ENCODE peak calls at places on chromosomes 3 and 15, in four cellular contexts. One of them, this sample, is unnamed.

GRCh38 chr15:27601239-27601942 is 497.7 kb downstream of the OCA2 start:
- DNase-seq in AG20443: no peak
- DNase-seq in stimulated activated CD4-positive, alpha-beta T cell treated with anti-CD3 and anti-CD28 coated beads, Interleukin-2, amount 100 ng/mL, for 24 hours: no peak
- DNase-seq in renal cortical epithelial cell: no peak
- DNase-seq in this sample: no peak

GRCh38 chr15:78434134-78434533 is 3.9 kb upstream of the IREB2 start:
- DNase-seq in stimulated activated CD4-positive, alpha-beta T cell treated with anti-CD3 and anti-CD28 coated beads, Interleukin-2, amount 100 ng/mL, for 24 hours: no peak
- DNase-seq in AG20443: no peak
- DNase-seq in renal cortical epithelial cell: no peak
- DNase-seq in this sample: no peak

GRCh38 chr3:3170998-3171397 is 8.5 kb downstream of the CRBN start:
- DNase-seq in stimulated activated CD4-positive, alpha-beta T cell treated with anti-CD3 and anti-CD28 coated beads, Interleukin-2, amount 100 ng/mL, for 24 hours: no peak
- DNase-seq in AG20443: peak
- DNase-seq in renal cortical epithelial cell: peak
- DNase-seq in this sample: no peak

GRCh38 chr3:195583831-195584542 is at the start of gene APOD:
- DNase-seq in stimulated activated CD4-positive, alpha-beta T cell treated with anti-CD3 and anti-CD28 coated beads, Interleukin-2, amount 100 ng/mL, for 24 hours: no peak
- DNase-seq in AG20443: peak
- DNase-seq in renal cortical epithelial cell: no peak
- DNase-seq in this sample: no peak

GRCh38 chr15:79967331-79968182 is 3.4 kb downstream of the BCL2A1 start:
- DNase-seq in renal cortical epithelial cell: no peak
- DNase-seq in AG20443: no peak
- DNase-seq in stimulated activated CD4-positive, alpha-beta T cell treated with anti-CD3 and anti-CD28 coated beads, Interleukin-2, amount 100 ng/mL, for 24 hours: peak
- DNase-seq in this sample: no peak

GRCh38 chr15:72229076-72229946 is 1.7 kb downstream of the PKM start:
- DNase-seq in stimulated activated CD4-positive, alpha-beta T cell treated with anti-CD3 and anti-CD28 coated beads, Interleukin-2, amount 100 ng/mL, for 24 hours: peak
- DNase-seq in renal cortical epithelial cell: no peak
- DNase-seq in AG20443: no peak
- DNase-seq in this sample: peak

GRCh38 chr3:23888617-23889228 is 28.1 kb downstream of the NKIRAS1 start:
- DNase-seq in stimulated activated CD4-positive, alpha-beta T cell treated with anti-CD3 and anti-CD28 coated beads, Interleukin-2, amount 100 ng/mL, for 24 hours: no peak
- DNase-seq in AG20443: peak
- DNase-seq in renal cortical epithelial cell: peak
- DNase-seq in this sample: no peak

GRCh38 chr3:38203690-38204089 is 38.4 kb downstream of the OXSR1 start:
- DNase-seq in renal cortical epithelial cell: no peak
- DNase-seq in AG20443: no peak
- DNase-seq in stimulated activated CD4-positive, alpha-beta T cell treated with anti-CD3 and anti-CD28 coated beads, Interleukin-2, amount 100 ng/mL, for 24 hours: no peak
- DNase-seq in this sample: no peak

GRCh38 chr15:57133127-57133968 is 214.9 kb downstream of the TCF12 start:
- DNase-seq in stimulated activated CD4-positive, alpha-beta T cell treated with anti-CD3 and anti-CD28 coated beads, Interleukin-2, amount 100 ng/mL, for 24 hours: no peak
- DNase-seq in renal cortical epithelial cell: peak
- DNase-seq in AG20443: peak
- DNase-seq in this sample: no peak

GRCh38 chr15:90004252-90004651 is 3.1 kb downstream of the ZNF710 start:
- DNase-seq in renal cortical epithelial cell: no peak
- DNase-seq in AG20443: peak
- DNase-seq in stimulated activated CD4-positive, alpha-beta T cell treated with anti-CD3 and anti-CD28 coated beads, Interleukin-2, amount 100 ng/mL, for 24 hours: no peak
- DNase-seq in this sample: no peak

GRCh38 chr3:31543375-31543774 is 10.7 kb downstream of the STT3B start:
- DNase-seq in stimulated activated CD4-positive, alpha-beta T cell treated with anti-CD3 and anti-CD28 coated beads, Interleukin-2, amount 100 ng/mL, for 24 hours: no peak
- DNase-seq in AG20443: no peak
- DNase-seq in renal cortical epithelial cell: no peak
- DNase-seq in this sample: no peak

GRCh38 chr3:143247007-143247563 is 127.5 kb downstream of the CHST2 start:
- DNase-seq in AG20443: no peak
- DNase-seq in stimulated activated CD4-positive, alpha-beta T cell treated with anti-CD3 and anti-CD28 coated beads, Interleukin-2, amount 100 ng/mL, for 24 hours: no peak
- DNase-seq in renal cortical epithelial cell: no peak
- DNase-seq in this sample: no peak

GRCh38 chr3:164620423-164620822 is 457.9 kb downstream of the SI start:
- DNase-seq in AG20443: no peak
- DNase-seq in renal cortical epithelial cell: no peak
- DNase-seq in stimulated activated CD4-positive, alpha-beta T cell treated with anti-CD3 and anti-CD28 coated beads, Interleukin-2, amount 100 ng/mL, for 24 hours: no peak
- DNase-seq in this sample: no peak

GRCh38 chr15:59301527-59301926 is 71.1 kb downstream of the MYO1E start:
- DNase-seq in stimulated activated CD4-positive, alpha-beta T cell treated with anti-CD3 and anti-CD28 coated beads, Interleukin-2, amount 100 ng/mL, for 24 hours: no peak
- DNase-seq in AG20443: no peak
- DNase-seq in renal cortical epithelial cell: no peak
- DNase-seq in this sample: no peak

GRCh38 chr15:41464889-41465580 is 28.6 kb upstream of the ITPKA start:
- DNase-seq in renal cortical epithelial cell: no peak
- DNase-seq in stimulated activated CD4-positive, alpha-beta T cell treated with anti-CD3 and anti-CD28 coated beads, Interleukin-2, amount 100 ng/mL, for 24 hours: no peak
- DNase-seq in AG20443: no peak
- DNase-seq in this sample: no peak

GRCh38 chr15:41506796-41507341 is 6.8 kb downstream of the LTK start:
- DNase-seq in renal cortical epithelial cell: no peak
- DNase-seq in AG20443: no peak
- DNase-seq in stimulated activated CD4-positive, alpha-beta T cell treated with anti-CD3 and anti-CD28 coated beads, Interleukin-2, amount 100 ng/mL, for 24 hours: no peak
- DNase-seq in this sample: no peak

GRCh38 chr3:61248496-61248895 is 2.8 kb downstream of the FHIT start:
- DNase-seq in stimulated activated CD4-positive, alpha-beta T cell treated with anti-CD3 and anti-CD28 coated beads, Interleukin-2, amount 100 ng/mL, for 24 hours: no peak
- DNase-seq in AG20443: no peak
- DNase-seq in renal cortical epithelial cell: no peak
- DNase-seq in this sample: no peak

GRCh38 chr3:154904328-154904727 is 175.8 kb upstream of the MME start:
- DNase-seq in AG20443: peak
- DNase-seq in renal cortical epithelial cell: peak
- DNase-seq in stimulated activated CD4-positive, alpha-beta T cell treated with anti-CD3 and anti-CD28 coated beads, Interleukin-2, amount 100 ng/mL, for 24 hours: no peak
- DNase-seq in this sample: no peak

GRCh38 chr15:35078221-35078915 is 6.7 kb downstream of the NANOGP8 start:
- DNase-seq in renal cortical epithelial cell: peak
- DNase-seq in AG20443: peak
- DNase-seq in stimulated activated CD4-positive, alpha-beta T cell treated with anti-CD3 and anti-CD28 coated beads, Interleukin-2, amount 100 ng/mL, for 24 hours: peak
- DNase-seq in this sample: peak

GRCh38 chr3:38662544-38662943 is 13.1 kb upstream of the SCN5A start:
- DNase-seq in AG20443: peak
- DNase-seq in renal cortical epithelial cell: peak
- DNase-seq in stimulated activated CD4-positive, alpha-beta T cell treated with anti-CD3 and anti-CD28 coated beads, Interleukin-2, amount 100 ng/mL, for 24 hours: no peak
- DNase-seq in this sample: no peak

This sample was measured in activated T-cell treated with anti-CD3 and anti-CD28 coated beads for 1 hour.